ENCODE peak calls at places on chromosomes 1 and 21, in ten cellular contexts. V is ascending aorta, K is transverse colon, B is kidney, H is DND-41, Q is left ventricle myocardium inferior, Z is IMR-90, E is cardiac fibroblast, S is fibroblast of the aortic adventitia, N is GM06990. D is an unnamed sample.

GRCh38 chr1:89987170-89987819 is 7.6 kb upstream of the ZNF326 start:
- DNase-seq in V (no peak), N (no peak), H (peak; percentile 74), E (peak; percentile 87), B (no peak), Q (no peak), K (peak; percentile 58), Z (peak; percentile 80), S (peak; percentile 89), D (peak; percentile 68)

GRCh38 chr1:23451452-23451851 is 26.9 kb upstream of the TCEA3 start:
- DNase-seq in B (no peak), Z (no peak), Q (no peak), S (no peak), E (no peak), K (no peak), V (no peak), H (no peak), N (no peak), D (no peak)

GRCh38 chr1:91098299-91098901 is 76.6 kb upstream of the ZNF644 start:
- DNase-seq in N (no peak), K (no peak), B (no peak), Q (no peak), V (no peak), H (no peak), S (no peak), E (no peak), Z (no peak), D (no peak)

GRCh38 chr1:152884966-152885624 is 7.0 kb downstream of the SMCP start:
- DNase-seq in Z (no peak), B (no peak), Q (no peak), H (no peak), S (peak; percentile 37), V (no peak), N (no peak), K (no peak), E (no peak), D (peak; percentile 50)

GRCh38 chr21:43322805-43323204 is 104.1 kb downstream of the SIK1 start:
- DNase-seq in Q (no peak), N (no peak), S (no peak), Z (peak; percentile 17), H (peak; percentile 31), E (no peak), V (no peak), B (no peak), K (no peak), D (no peak)

GRCh38 chr1:69312055-69312732 is 255.5 kb upstream of the LRRC7 start:
- DNase-seq in H (no peak), K (no peak), S (no peak), V (no peak), Z (no peak), Q (no peak), N (no peak), B (no peak), E (no peak), D (no peak)

GRCh38 chr1:201285846-201286245 is 2.5 kb downstream of the PKP1 start:
- DNase-seq in S (no peak), Z (no peak), K (no peak), V (no peak), H (no peak), B (no peak), Q (no peak), N (no peak), E (no peak), D (no peak)

GRCh38 chr1:117336087-117336817 is 31.0 kb upstream of the MAN1A2 start:
- DNase-seq in E (no peak), B (no peak), H (no peak), V (no peak), S (no peak), Q (no peak), N (no peak), Z (peak; percentile 46), K (no peak), D (no peak)

DNA sequence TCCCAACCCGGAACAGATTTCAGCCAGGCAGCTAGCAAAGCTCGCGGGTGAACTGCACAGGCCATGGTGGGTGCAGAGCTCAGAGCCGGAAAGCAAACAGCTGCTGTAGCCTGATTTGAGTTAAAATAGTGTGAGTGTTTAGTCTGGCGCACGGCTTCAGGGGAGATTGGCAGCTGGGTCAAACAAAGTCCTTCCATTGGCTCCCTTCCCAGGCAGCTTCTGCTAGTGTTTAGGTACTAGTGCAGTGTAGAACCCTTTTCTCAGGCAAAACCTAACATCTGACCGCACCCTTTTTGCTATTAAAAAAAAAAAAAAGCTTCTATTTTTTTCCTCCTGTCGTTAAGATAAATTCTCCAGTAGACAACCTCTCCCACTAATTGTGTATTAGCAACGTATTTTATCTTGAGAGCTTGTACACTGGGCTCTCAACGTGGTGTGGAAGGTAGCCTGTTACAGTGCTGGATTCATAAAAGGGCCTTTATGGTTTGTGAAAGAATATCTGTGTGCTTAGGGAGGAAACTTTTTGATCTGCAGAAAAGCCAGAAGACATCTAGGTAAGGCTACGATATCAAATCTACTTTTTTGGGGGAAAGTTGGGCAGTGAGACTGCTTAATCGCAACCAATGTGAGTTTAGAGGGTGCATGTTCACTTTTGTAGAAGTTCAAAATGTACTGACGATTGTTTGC is 689.5 kb downstream of the USP25 start:
- DNase-seq in Z (peak; percentile 57), N (no peak), K (peak; percentile 12), V (peak; percentile 79), E (peak; percentile 97), Q (peak; percentile 66), S (peak; percentile 98), H (no peak), B (peak; percentile 87), D (peak; percentile 55)
- H3K4me3 ChIP-seq in Z (no peak overlapping the region), N (no peak overlapping the region), K (no peak overlapping the region), V (peak overlapping the region; percentile 52), E (peak overlapping the region; percentile 35), Q (peak overlapping the region; percentile 69), S (peak overlapping the region; percentile 71), H (no peak overlapping the region), B (peak overlapping the region; percentile 76), D (no peak overlapping the region)

GRCh38 chr1:205042911-205043806 is at the start of gene CNTN2:
- DNase-seq in K (no peak), B (no peak), Z (no peak), E (no peak), Q (no peak), N (no peak), S (no peak), V (no peak), H (no peak), D (no peak)
- H3K4me3 ChIP-seq in K (no peak within 1 kb of the TSS), B (no peak within 1 kb of the TSS), Z (no peak within 1 kb of the TSS), E (no peak within 1 kb of the TSS), Q (peak within 1 kb of the TSS; percentile 33), N (no peak within 1 kb of the TSS), S (no peak within 1 kb of the TSS), V (no peak within 1 kb of the TSS), H (no peak within 1 kb of the TSS), D (no peak within 1 kb of the TSS)

GRCh38 chr1:219988387-219988786 is 57.9 kb downstream of the EPRS1 start:
- DNase-seq in Q (no peak), N (peak; percentile 46), S (no peak), Z (no peak), H (no peak), V (no peak), E (no peak), K (no peak), B (no peak), D (no peak)

GRCh38 chr1:219990782-219991510 is 55.4 kb downstream of the EPRS1 start:
- DNase-seq in H (no peak), S (peak; percentile 65), Z (peak; percentile 51), Q (no peak), B (no peak), N (no peak), E (peak; percentile 63), V (no peak), K (no peak), D (no peak)

GRCh38 chr1:219988818-219989217 is 57.5 kb downstream of the EPRS1 start:
- DNase-seq in H (no peak), S (no peak), Z (no peak), N (no peak), E (no peak), Q (no peak), K (no peak), B (no peak), V (no peak), D (no peak)

GRCh38 chr1:219991511-219991810 is 54.8 kb downstream of the EPRS1 start:
- DNase-seq in Q (no peak), K (no peak), E (no peak), B (no peak), Z (no peak), S (no peak), V (no peak), H (no peak), N (no peak), D (no peak)

DNA sequence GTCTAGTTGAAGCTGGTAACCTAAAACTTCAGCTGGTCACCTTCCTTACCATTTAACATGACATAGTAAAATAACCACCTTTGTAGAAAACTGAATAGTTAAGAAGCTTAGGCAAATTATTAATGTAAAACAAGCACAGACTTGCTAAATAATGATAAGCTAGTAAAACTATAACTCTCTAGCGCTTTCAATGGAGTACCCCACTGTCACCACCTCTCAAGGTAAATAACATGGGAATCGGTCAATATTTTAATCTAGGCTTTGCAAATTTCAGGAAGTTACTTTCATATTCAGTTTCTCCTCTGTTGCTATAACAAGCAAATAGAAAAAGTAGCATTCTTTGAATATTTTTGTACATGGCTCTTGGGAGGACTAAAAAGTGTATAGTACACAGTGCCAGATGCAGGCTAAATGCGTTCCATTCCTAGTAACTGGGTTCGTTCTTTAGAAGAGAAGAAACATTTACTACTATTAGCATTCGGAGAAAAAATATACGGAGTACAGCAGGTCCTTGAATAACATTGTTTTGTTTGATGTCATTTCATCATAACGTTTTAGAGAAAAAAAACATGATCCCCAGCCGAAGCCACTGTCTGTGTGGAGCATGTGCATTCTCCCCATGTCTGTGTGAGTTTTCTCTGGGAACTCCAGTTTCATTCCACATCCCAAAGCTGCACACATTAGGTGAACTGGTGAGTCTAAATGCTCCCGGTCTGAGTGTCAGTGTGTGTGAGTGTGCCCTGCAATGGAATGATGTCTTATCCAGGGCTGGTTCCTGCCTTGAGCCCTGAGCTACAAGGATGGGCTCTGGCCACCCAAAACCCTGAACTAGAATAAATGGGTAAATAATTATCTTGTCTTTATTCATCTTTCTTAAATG is 52.5 kb downstream of the EPRS1 start:
- DNase-seq in H (no peak), E (no peak), K (no peak), Z (peak; percentile 4), S (peak; percentile 46), Q (no peak), B (no peak), V (no peak), N (no peak), D (no peak)
- H3K4me3 ChIP-seq in H (no peak overlapping the region), E (no peak overlapping the region), K (no peak overlapping the region), Z (no peak overlapping the region), S (no peak overlapping the region), Q (no peak overlapping the region), B (no peak overlapping the region), V (peak overlapping the region; percentile 7), N (no peak overlapping the region), D (no peak overlapping the region)

GRCh38 chr1:94714552-94714951 is 105.6 kb upstream of the SLC44A3 start:
- DNase-seq in N (no peak), K (no peak), Z (no peak), E (no peak), S (no peak), B (no peak), V (no peak), H (no peak), Q (no peak), D (no peak)

GRCh38 chr1:94714152-94714551 is 106.0 kb upstream of the SLC44A3 start:
- DNase-seq in B (no peak), K (no peak), N (no peak), Z (no peak), Q (no peak), V (no peak), E (no peak), S (no peak), H (no peak), D (no peak)

GRCh38 chr1:94713472-94714141 is 106.5 kb upstream of the SLC44A3 start:
- DNase-seq in Q (peak; percentile 73), B (peak; percentile 84), E (peak; percentile 88), V (peak; percentile 84), N (peak; percentile 23), Z (peak; percentile 99), S (peak; percentile 94), H (no peak), K (peak; percentile 81), D (peak; percentile 96)

GRCh38 chr1:94716966-94717365 is 103.2 kb upstream of the SLC44A3 start:
- DNase-seq in S (no peak), Z (no peak), N (no peak), Q (no peak), V (no peak), E (no peak), B (no peak), K (no peak), H (no peak), D (no peak)

DNA sequence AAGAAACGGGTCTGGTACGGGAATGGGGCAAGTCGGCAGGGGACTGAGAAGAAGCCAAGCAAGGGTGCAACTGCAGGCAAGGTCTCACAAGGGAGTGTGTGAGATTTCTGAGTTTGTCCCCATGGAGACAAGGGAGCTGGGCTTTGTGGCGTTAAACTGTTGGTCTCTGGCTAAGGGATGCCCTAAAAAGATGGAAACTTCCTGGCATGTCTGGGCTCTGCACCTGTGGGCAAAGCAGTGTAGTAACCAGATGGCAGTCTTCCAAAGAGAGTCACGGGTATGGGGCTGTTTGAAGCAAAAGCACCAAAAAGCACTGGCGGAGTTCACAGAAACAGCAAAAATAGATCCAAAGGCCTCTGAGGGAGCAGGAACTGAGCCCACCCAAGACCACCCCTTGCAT is 104.8 kb upstream of the SLC44A3 start:
- DNase-seq in V (no peak), H (peak; percentile 49), B (no peak), E (no peak), Q (no peak), K (no peak), S (no peak), N (no peak), Z (no peak), D (no peak)
- H3K4me3 ChIP-seq in V (no peak overlapping the region), H (no peak overlapping the region), B (no peak overlapping the region), E (no peak overlapping the region), Q (no peak overlapping the region), K (no peak overlapping the region), S (no peak overlapping the region), N (no peak overlapping the region), Z (no peak overlapping the region), D (no peak overlapping the region)

D was measured in lower leg skin.